ENCODE peak calls at places on chromosomes 11 and 22, in eight cellular contexts. One of them, this sample, is unnamed.

GRCh38 chr11:59158206-59159068 is 13.5 kb upstream of the DTX4 start:
- DNase-seq in PC-3: peak
- DNase-seq in neuronal stem cell: no peak
- DNase-seq in fibroblast of lung: peak
- DNase-seq in mammary epithelial cell: peak
- DNase-seq in PC-9: peak
- DNase-seq in HCT116: peak
- DNase-seq in neural progenitor cell: peak
- DNase-seq in this sample: peak

GRCh38 chr11:31422703-31423102 is 53.0 kb downstream of the DNAJC24 start:
- DNase-seq in PC-3: no peak
- DNase-seq in neuronal stem cell: peak
- DNase-seq in fibroblast of lung: no peak
- DNase-seq in mammary epithelial cell: no peak
- DNase-seq in PC-9: no peak
- DNase-seq in HCT116: no peak
- DNase-seq in neural progenitor cell: peak
- DNase-seq in this sample: no peak

GRCh38 chr22:49933236-49933921 is 14.9 kb downstream of the CRELD2 start:
- DNase-seq in PC-3: no peak
- DNase-seq in neuronal stem cell: no peak
- DNase-seq in fibroblast of lung: no peak
- DNase-seq in mammary epithelial cell: no peak
- DNase-seq in PC-9: no peak
- DNase-seq in HCT116: no peak
- DNase-seq in neural progenitor cell: no peak
- DNase-seq in this sample: no peak

GRCh38 chr11:45089251-45089650 is 57.2 kb upstream of the PRDM11 start:
- DNase-seq in PC-3: peak
- DNase-seq in neuronal stem cell: no peak
- DNase-seq in fibroblast of lung: peak
- DNase-seq in mammary epithelial cell: peak
- DNase-seq in PC-9: peak
- DNase-seq in HCT116: no peak
- DNase-seq in neural progenitor cell: no peak
- DNase-seq in this sample: peak

GRCh38 chr22:38218661-38219331 is 17.0 kb downstream of the MAFF start:
- DNase-seq in PC-3: peak
- DNase-seq in neuronal stem cell: no peak
- DNase-seq in fibroblast of lung: peak
- DNase-seq in mammary epithelial cell: peak
- DNase-seq in PC-9: peak
- DNase-seq in HCT116: peak
- DNase-seq in neural progenitor cell: peak
- DNase-seq in this sample: peak

GRCh38 chr11:93216511-93217121 is 18.8 kb upstream of the SLC36A4 start:
- DNase-seq in PC-3: no peak
- DNase-seq in neuronal stem cell: no peak
- DNase-seq in fibroblast of lung: no peak
- DNase-seq in mammary epithelial cell: no peak
- DNase-seq in PC-9: no peak
- DNase-seq in HCT116: no peak
- DNase-seq in neural progenitor cell: no peak
- DNase-seq in this sample: no peak

GRCh38 chr22:50609599-50609998 is 9.0 kb downstream of the MAPK8IP2 start:
- DNase-seq in PC-3: no peak
- DNase-seq in neuronal stem cell: no peak
- DNase-seq in fibroblast of lung: no peak
- DNase-seq in mammary epithelial cell: no peak
- DNase-seq in PC-9: no peak
- DNase-seq in HCT116: no peak
- DNase-seq in neural progenitor cell: no peak
- DNase-seq in this sample: no peak

GRCh38 chr22:21563912-21564311 is 3.6 kb upstream of the UBE2L3 start:
- DNase-seq in PC-3: no peak
- DNase-seq in neuronal stem cell: no peak
- DNase-seq in fibroblast of lung: no peak
- DNase-seq in mammary epithelial cell: no peak
- DNase-seq in PC-9: no peak
- DNase-seq in HCT116: no peak
- DNase-seq in neural progenitor cell: no peak
- DNase-seq in this sample: no peak

GRCh38 chr22:47724030-47724429 is 961.6 kb downstream of the TBC1D22A start:
- DNase-seq in PC-3: no peak
- DNase-seq in neuronal stem cell: no peak
- DNase-seq in fibroblast of lung: no peak
- DNase-seq in mammary epithelial cell: no peak
- DNase-seq in PC-9: no peak
- DNase-seq in HCT116: no peak
- DNase-seq in neural progenitor cell: no peak
- DNase-seq in this sample: no peak

GRCh38 chr11:66854231-66854661 is 2.6 kb upstream of the LRFN4 start:
- DNase-seq in PC-3: no peak
- DNase-seq in neuronal stem cell: no peak
- DNase-seq in fibroblast of lung: no peak
- DNase-seq in mammary epithelial cell: no peak
- DNase-seq in PC-9: no peak
- DNase-seq in HCT116: no peak
- DNase-seq in neural progenitor cell: no peak
- DNase-seq in this sample: no peak

GRCh38 chr11:44327730-44328691 is 18.1 kb upstream of the ALX4 start:
- DNase-seq in PC-3: no peak
- DNase-seq in neuronal stem cell: no peak
- DNase-seq in fibroblast of lung: no peak
- DNase-seq in mammary epithelial cell: no peak
- DNase-seq in PC-9: no peak
- DNase-seq in HCT116: no peak
- DNase-seq in neural progenitor cell: no peak
- DNase-seq in this sample: no peak

GRCh38 chr11:46251954-46252353 is 25.5 kb upstream of the CREB3L1 start:
- DNase-seq in PC-3: no peak
- DNase-seq in neuronal stem cell: no peak
- DNase-seq in fibroblast of lung: no peak
- DNase-seq in mammary epithelial cell: no peak
- DNase-seq in PC-9: no peak
- DNase-seq in HCT116: no peak
- DNase-seq in neural progenitor cell: no peak
- DNase-seq in this sample: peak

GRCh38 chr11:32259641-32260081 is 168.8 kb downstream of the RCN1 start:
- DNase-seq in PC-3: peak
- DNase-seq in neuronal stem cell: no peak
- DNase-seq in fibroblast of lung: peak
- DNase-seq in mammary epithelial cell: peak
- DNase-seq in PC-9: peak
- DNase-seq in HCT116: no peak
- DNase-seq in neural progenitor cell: no peak
- DNase-seq in this sample: no peak

GRCh38 chr11:110075087-110075821 is 17.9 kb upstream of the ZC3H12C start:
- DNase-seq in PC-3: peak
- DNase-seq in neuronal stem cell: no peak
- DNase-seq in fibroblast of lung: no peak
- DNase-seq in mammary epithelial cell: no peak
- DNase-seq in PC-9: no peak
- DNase-seq in HCT116: no peak
- DNase-seq in neural progenitor cell: no peak
- DNase-seq in this sample: no peak

GRCh38 chr11:69486773-69487266 is 5.4 kb downstream of the LINC01488 start:
- DNase-seq in PC-3: no peak
- DNase-seq in neuronal stem cell: no peak
- DNase-seq in fibroblast of lung: no peak
- DNase-seq in mammary epithelial cell: no peak
- DNase-seq in PC-9: no peak
- DNase-seq in HCT116: no peak
- DNase-seq in neural progenitor cell: peak
- DNase-seq in this sample: no peak

GRCh38 chr11:91067666-91068065 is 844.8 kb upstream of the CHORDC1 start:
- DNase-seq in PC-3: no peak
- DNase-seq in neuronal stem cell: no peak
- DNase-seq in fibroblast of lung: no peak
- DNase-seq in mammary epithelial cell: no peak
- DNase-seq in PC-9: no peak
- DNase-seq in HCT116: no peak
- DNase-seq in neural progenitor cell: no peak
- DNase-seq in this sample: no peak

GRCh38 chr22:44207173-44207980 is 26.7 kb downstream of the PARVG start:
- DNase-seq in PC-3: no peak
- DNase-seq in neuronal stem cell: no peak
- DNase-seq in fibroblast of lung: no peak
- DNase-seq in mammary epithelial cell: no peak
- DNase-seq in PC-9: no peak
- DNase-seq in HCT116: no peak
- DNase-seq in neural progenitor cell: no peak
- DNase-seq in this sample: no peak

GRCh38 chr11:116215471-116216113 is 557.2 kb downstream of the BUD13 start:
- DNase-seq in PC-3: no peak
- DNase-seq in neuronal stem cell: no peak
- DNase-seq in fibroblast of lung: no peak
- DNase-seq in mammary epithelial cell: no peak
- DNase-seq in PC-9: no peak
- DNase-seq in HCT116: no peak
- DNase-seq in neural progenitor cell: peak
- DNase-seq in this sample: no peak

GRCh38 chr11:93784935-93785360 is 866 bp downstream of the MED17 start:
- DNase-seq in PC-3: no peak
- DNase-seq in neuronal stem cell: no peak
- DNase-seq in fibroblast of lung: peak
- DNase-seq in mammary epithelial cell: no peak
- DNase-seq in PC-9: no peak
- DNase-seq in HCT116: peak
- DNase-seq in neural progenitor cell: peak
- DNase-seq in this sample: no peak

GRCh38 chr11:118415051-118415738 is 13.8 kb downstream of the ATP5MG start:
- DNase-seq in PC-3: no peak
- DNase-seq in neuronal stem cell: no peak
- DNase-seq in fibroblast of lung: no peak
- DNase-seq in mammary epithelial cell: no peak
- DNase-seq in PC-9: no peak
- DNase-seq in HCT116: no peak
- DNase-seq in neural progenitor cell: no peak
- DNase-seq in this sample: no peak

GRCh38 chr11:118418770-118419169 is 17.4 kb downstream of the ATP5MG start:
- DNase-seq in PC-3: no peak
- DNase-seq in neuronal stem cell: no peak
- DNase-seq in fibroblast of lung: no peak
- DNase-seq in mammary epithelial cell: no peak
- DNase-seq in PC-9: no peak
- DNase-seq in HCT116: no peak
- DNase-seq in neural progenitor cell: no peak
- DNase-seq in this sample: no peak

GRCh38 chr11:118412921-118413320 is 11.5 kb downstream of the ATP5MG start:
- DNase-seq in PC-3: no peak
- DNase-seq in neuronal stem cell: no peak
- DNase-seq in fibroblast of lung: no peak
- DNase-seq in mammary epithelial cell: no peak
- DNase-seq in PC-9: no peak
- DNase-seq in HCT116: no peak
- DNase-seq in neural progenitor cell: no peak
- DNase-seq in this sample: no peak

GRCh38 chr11:118415739-118416068 is 14.3 kb downstream of the ATP5MG start:
- DNase-seq in PC-3: peak
- DNase-seq in neuronal stem cell: no peak
- DNase-seq in fibroblast of lung: peak
- DNase-seq in mammary epithelial cell: peak
- DNase-seq in PC-9: peak
- DNase-seq in HCT116: peak
- DNase-seq in neural progenitor cell: peak
- DNase-seq in this sample: peak

GRCh38 chr11:118417801-118418200 is 16.4 kb downstream of the ATP5MG start:
- DNase-seq in PC-3: peak
- DNase-seq in neuronal stem cell: no peak
- DNase-seq in fibroblast of lung: no peak
- DNase-seq in mammary epithelial cell: no peak
- DNase-seq in PC-9: peak
- DNase-seq in HCT116: no peak
- DNase-seq in neural progenitor cell: no peak
- DNase-seq in this sample: no peak
- H3K4me3 ChIP-seq in PC-3: no peak
- H3K4me3 ChIP-seq in neuronal stem cell: no peak
- H3K4me3 ChIP-seq in fibroblast of lung: no peak
- H3K4me3 ChIP-seq in mammary epithelial cell: no peak
- H3K4me3 ChIP-seq in PC-9: no peak
- H3K4me3 ChIP-seq in HCT116: no peak
- H3K4me3 ChIP-seq in neural progenitor cell: no peak
- H3K4me3 ChIP-seq in this sample: no peak

GRCh38 chr11:87459351-87459750 is 421.6 kb downstream of the TMEM135 start:
- DNase-seq in PC-3: no peak
- DNase-seq in neuronal stem cell: no peak
- DNase-seq in fibroblast of lung: no peak
- DNase-seq in mammary epithelial cell: no peak
- DNase-seq in PC-9: no peak
- DNase-seq in HCT116: no peak
- DNase-seq in neural progenitor cell: no peak
- DNase-seq in this sample: no peak
- H3K4me2 ChIP-seq in PC-3: no peak
- H3K4me2 ChIP-seq in neuronal stem cell: no peak
- H3K4me2 ChIP-seq in fibroblast of lung: no peak
- H3K4me2 ChIP-seq in mammary epithelial cell: no peak
- H3K4me2 ChIP-seq in PC-9: no peak
- H3K4me2 ChIP-seq in HCT116: no peak
- H3K4me2 ChIP-seq in neural progenitor cell: no peak
- H3K4me2 ChIP-seq in this sample: no peak

DNA sequence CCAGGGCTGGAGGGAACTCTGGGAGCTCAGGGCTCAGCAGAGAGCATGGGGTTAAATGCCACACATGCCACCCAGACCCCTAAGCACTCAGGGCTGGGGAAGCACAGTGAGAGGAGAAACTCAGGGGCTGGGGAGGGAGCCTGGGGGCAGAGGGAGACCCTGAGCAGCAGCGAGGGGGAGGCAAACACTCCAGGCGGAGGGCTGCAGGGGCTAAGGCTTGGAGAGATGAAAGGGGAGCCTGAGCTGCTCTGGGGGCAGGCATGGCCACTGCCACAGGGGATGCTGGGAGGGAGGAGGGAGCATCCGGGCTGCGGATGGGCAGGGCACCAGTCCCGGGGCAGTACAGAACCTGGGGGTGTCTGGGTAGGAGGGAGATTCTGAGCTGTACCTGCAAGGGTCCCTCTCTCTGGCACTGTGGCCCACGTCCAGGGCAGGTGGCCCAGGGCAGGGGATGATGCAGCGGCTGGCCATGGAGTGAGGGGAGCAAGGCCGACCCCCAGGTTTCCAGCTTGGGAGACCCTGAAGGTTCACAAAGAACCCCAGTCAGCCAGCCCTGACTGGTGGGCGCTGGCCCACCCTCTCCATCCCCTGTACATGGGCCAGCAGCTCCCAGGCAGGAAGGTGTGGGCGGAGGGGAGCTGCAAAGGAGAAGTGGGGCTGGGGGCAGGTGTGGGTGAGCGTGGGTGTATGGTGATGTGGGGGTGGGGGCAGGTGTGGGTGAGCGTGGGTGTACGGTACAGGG is 2.0 kb upstream of the TNFRSF13C start:
- DNase-seq in PC-3: no peak
- DNase-seq in neuronal stem cell: no peak
- DNase-seq in fibroblast of lung: no peak
- DNase-seq in mammary epithelial cell: no peak
- DNase-seq in PC-9: no peak
- DNase-seq in HCT116: no peak
- DNase-seq in neural progenitor cell: no peak
- DNase-seq in this sample: no peak
- H3K4me3 ChIP-seq in PC-3: no peak
- H3K4me3 ChIP-seq in neuronal stem cell: no peak
- H3K4me3 ChIP-seq in fibroblast of lung: no peak
- H3K4me3 ChIP-seq in mammary epithelial cell: no peak
- H3K4me3 ChIP-seq in PC-9: no peak
- H3K4me3 ChIP-seq in HCT116: no peak
- H3K4me3 ChIP-seq in neural progenitor cell: no peak
- H3K4me3 ChIP-seq in this sample: no peak

GRCh38 chr11:102361100-102362021 is 14.3 kb downstream of the BIRC2 start:
- DNase-seq in PC-3: no peak
- DNase-seq in neuronal stem cell: no peak
- DNase-seq in fibroblast of lung: no peak
- DNase-seq in mammary epithelial cell: no peak
- DNase-seq in PC-9: no peak
- DNase-seq in HCT116: no peak
- DNase-seq in neural progenitor cell: no peak
- DNase-seq in this sample: no peak
- H3K4me2 ChIP-seq in PC-3: no peak
- H3K4me2 ChIP-seq in neuronal stem cell: no peak
- H3K4me2 ChIP-seq in fibroblast of lung: peak
- H3K4me2 ChIP-seq in mammary epithelial cell: no peak
- H3K4me2 ChIP-seq in PC-9: no peak
- H3K4me2 ChIP-seq in HCT116: no peak
- H3K4me2 ChIP-seq in neural progenitor cell: no peak
- H3K4me2 ChIP-seq in this sample: no peak